ENCODE peak calls at places on chromosomes 16 and 17, in nine cellular contexts. M is HT1080; R is uterus; N is ELR; V is prostate gland; Q is T follicular helper cell; E is HFF-Myc; L is H54; W is T-helper 2 cell treated with Interferon-gamma antibody and Interleukin-4, amounts not matched to agents 5 μg/mL and 100 μg/mL, for 36 hours. T is an unnamed sample.

GRCh38 chr16:2912330-2913199 is 834 bp downstream of the FLYWCH1 start:
- DNase-seq in N (peak), Q (no peak), E (no peak), V (no peak), L (no peak), M (peak), W (peak), R (no peak), T (peak)

GRCh38 chr16:8675183-8676159 is 1.1 kb downstream of the ABAT start:
- DNase-seq in M (no peak), N (no peak), L (no peak), R (no peak), E (no peak), Q (peak), V (no peak), W (peak), T (no peak)

GRCh38 chr16:87173294-87173883 is 143.8 kb downstream of the C16orf95 start:
- DNase-seq in Q (no peak), R (no peak), W (no peak), E (no peak), L (no peak), M (no peak), N (no peak), V (no peak), T (no peak)

GRCh38 chr17:50779747-50780363 is 12.5 kb upstream of the ANKRD40CL start:
- DNase-seq in W (peak), M (no peak), R (no peak), N (no peak), L (no peak), V (no peak), Q (peak), E (no peak), T (no peak)

GRCh38 chr17:15659663-15660062 is 24.4 kb downstream of the TRIM16 start:
- DNase-seq in V (no peak), M (no peak), E (no peak), R (no peak), N (no peak), L (no peak), W (no peak), Q (no peak), T (no peak)

GRCh38 chr17:36608794-36609497 is 7.6 kb downstream of the MRM1 start:
- DNase-seq in L (no peak), Q (no peak), R (peak), E (no peak), W (no peak), V (peak), M (no peak), N (peak), T (no peak)

GRCh38 chr17:60077672-60078519 is 825 bp downstream of the HEATR6 start:
- DNase-seq in W (peak), Q (peak), E (no peak), R (no peak), V (no peak), N (no peak), L (no peak), M (no peak), T (no peak)

GRCh38 chr16:11310634-11310977 is 29.5 kb upstream of the PRM1 start:
- DNase-seq in M (no peak), N (no peak), L (no peak), V (no peak), E (no peak), R (no peak), W (no peak), Q (no peak), T (no peak)

GRCh38 chr17:55324296-55324978 is 59.7 kb downstream of the HLF start:
- DNase-seq in M (no peak), W (no peak), Q (no peak), N (no peak), R (no peak), L (no peak), V (no peak), E (no peak), T (no peak)

GRCh38 chr17:7294614-7295153 is at the start of gene YBX2:
- DNase-seq in N (peak), M (no peak), W (peak), V (peak), L (no peak), R (no peak), E (no peak), Q (peak), T (no peak)

GRCh38 chr17:57869599-57870282 is 19.9 kb upstream of the MRPS23 start:
- DNase-seq in E (peak), V (no peak), M (peak), R (no peak), N (peak), Q (no peak), L (peak), W (no peak), T (no peak)

GRCh38 chr16:14310519-14310991 is 239.4 kb downstream of the MRTFB start:
- DNase-seq in N (no peak), M (no peak), Q (no peak), W (no peak), E (no peak), L (no peak), V (no peak), R (no peak), T (no peak)

GRCh38 chr17:62895650-62896301 is 70.3 kb upstream of the TANC2 start:
- DNase-seq in M (no peak), L (no peak), V (no peak), E (no peak), N (peak), W (no peak), R (no peak), Q (no peak), T (no peak)

GRCh38 chr17:74567397-74567796 is at the start of gene CD300H:
- DNase-seq in W (no peak), Q (no peak), E (no peak), N (no peak), M (no peak), R (no peak), L (no peak), V (no peak), T (no peak)

GRCh38 chr17:70239391-70239826 is 70.1 kb downstream of the KCNJ2 start:
- DNase-seq in W (no peak), Q (no peak), E (no peak), M (no peak), R (no peak), L (no peak), N (no peak), V (no peak), T (no peak)

GRCh38 chr16:59886021-59886420 is 1151.9 kb upstream of the GOT2 start:
- DNase-seq in V (peak), R (peak), Q (no peak), M (peak), L (no peak), N (peak), E (peak), W (no peak), T (no peak)

GRCh38 chr16:70735141-70735979 is 49.5 kb upstream of the MTSS2 start:
- DNase-seq in V (no peak), R (no peak), M (no peak), Q (no peak), W (no peak), E (peak), N (peak), L (no peak), T (no peak)

GRCh38 chr16:6725634-6726331 is 606.9 kb upstream of the RBFOX1 start:
- DNase-seq in Q (no peak), V (no peak), M (no peak), W (no peak), R (no peak), L (no peak), N (no peak), E (no peak), T (no peak)

GRCh38 chr17:38917259-38917658 is 8.2 kb upstream of the LASP1NB start:
- DNase-seq in L (no peak), V (no peak), E (no peak), N (no peak), M (no peak), Q (no peak), R (no peak), W (no peak), T (no peak)

GRCh38 chr16:86158688-86159360 is 259.9 kb downstream of the IRF8 start:
- DNase-seq in L (no peak), M (peak), W (no peak), E (no peak), V (no peak), Q (no peak), N (peak), R (no peak), T (no peak)

GRCh38 chr17:3557768-3558583 is at the start of gene TRPV3:
- DNase-seq in R (no peak), E (no peak), N (peak), Q (peak), W (peak), V (peak), M (peak), L (peak), T (no peak)

GRCh38 chr17:1315891-1316403 is 36.5 kb downstream of the TRARG1 start:
- DNase-seq in W (no peak), Q (no peak), N (no peak), R (peak), V (no peak), M (no peak), L (no peak), E (no peak), T (no peak)

GRCh38 chr17:2724783-2725164 is 13.2 kb upstream of the CLUH start:
- DNase-seq in R (no peak), E (no peak), W (peak), L (no peak), M (no peak), N (peak), V (no peak), Q (no peak), T (no peak)